ENCODE peak calls at places on chromosomes 3 and 15, in eight cellular contexts. U is uterus, S is ovary, J is IMR-90, P is breast epithelium, D is stomach, C is HCT116, A is spleen. F is an unnamed sample. For H3K36me3, the result is how much of the 10 kb centered on the place peaks cover.

GRCh38 chr15:52670087-52670486 is 9.1 kb downstream of the ATOSA start:
- DNase-seq in D (no peak), U (no peak), P (no peak), C (no peak), J (no peak), A (no peak), S (no peak), F (no peak)

GRCh38 chr3:157369712-157370447 is 66.8 kb upstream of the PTX3 start:
- DNase-seq in P (no peak), A (no peak), U (no peak), S (no peak), J (no peak), D (no peak), C (no peak), F (no peak)

GRCh38 chr3:127443581-127444375 is 146.8 kb downstream of the TPRA1 start:
- DNase-seq in J (no peak), S (no peak), P (no peak), U (no peak), A (peak), C (no peak), D (peak), F (no peak)

GRCh38 chr15:67843571-67844387 is 3.9 kb upstream of the RNU6-1 start:
- DNase-seq in J (peak), D (no peak), P (no peak), U (peak), A (no peak), C (no peak), S (peak), F (peak)

GRCh38 chr3:12170207-12170606 is 11.5 kb upstream of the TIMP4 start:
- DNase-seq in A (no peak), C (no peak), P (no peak), D (no peak), S (no peak), J (peak), U (no peak), F (no peak)

GRCh38 chr3:72295974-72296450 is 511.1 kb upstream of the PROK2 start:
- DNase-seq in D (no peak), P (no peak), S (no peak), A (no peak), J (no peak), C (no peak), U (no peak), F (no peak)

GRCh38 chr3:38519651-38520050 is 23.5 kb downstream of the EXOG start:
- DNase-seq in S (no peak), P (no peak), C (no peak), J (no peak), D (no peak), A (no peak), U (no peak), F (no peak)

GRCh38 chr15:35308802-35309201 is 223.7 kb upstream of the NANOGP8 start:
- DNase-seq in D (no peak), C (no peak), A (no peak), S (no peak), U (peak), P (no peak), J (peak), F (no peak)

GRCh38 chr15:61750271-61751084 is 309.8 kb downstream of the VPS13C start:
- DNase-seq in S (no peak), J (no peak), U (no peak), D (peak), C (no peak), P (peak), A (no peak), F (no peak)

GRCh38 chr15:96948981-96949380 is 618.5 kb downstream of the NR2F2 start:
- DNase-seq in S (no peak), D (no peak), J (no peak), A (no peak), P (no peak), C (no peak), U (no peak), F (no peak)

GRCh38 chr3:56747150-56747549 is 54.6 kb downstream of the ARHGEF3 start:
- DNase-seq in D (no peak), C (no peak), P (no peak), U (no peak), A (no peak), S (no peak), J (no peak), F (no peak)

GRCh38 chr3:6821411-6821810 is 39.5 kb upstream of the GRM7 start:
- DNase-seq in U (no peak), S (no peak), A (no peak), D (no peak), C (no peak), J (no peak), P (no peak), F (no peak)

GRCh38 chr3:151697496-151697895 is 36.2 kb upstream of the AADACL2 start:
- DNase-seq in J (no peak), C (no peak), P (no peak), S (no peak), D (no peak), A (no peak), U (no peak), F (no peak)

GRCh38 chr3:195735036-195735695 is 14.4 kb downstream of the MUC20 start:
- DNase-seq in U (no peak), P (no peak), C (no peak), D (no peak), A (no peak), J (no peak), S (no peak), F (no peak)

GRCh38 chr3:123628996-123629746 is 44.3 kb upstream of the HACD2 start:
- DNase-seq in C (no peak), D (no peak), A (no peak), J (no peak), S (no peak), P (no peak), U (no peak), F (no peak)

GRCh38 chr15:75884041-75884440 is 19.6 kb upstream of the FBXO22 start:
- DNase-seq in C (no peak), J (peak), P (no peak), D (no peak), S (no peak), U (no peak), A (no peak), F (no peak)

GRCh38 chr15:62769604-62770003 is 272.9 kb upstream of the TPM1 start:
- DNase-seq in U (no peak), D (no peak), A (no peak), P (no peak), C (peak), S (no peak), J (peak), F (no peak)

GRCh38 chr3:187274977-187275338 is 16.6 kb downstream of the MASP1 start:
- DNase-seq in J (no peak), S (no peak), A (no peak), P (peak), D (no peak), U (no peak), C (no peak), F (no peak)

GRCh38 chr3:148642616-148643015 is 55.1 kb upstream of the AGTR1 start:
- DNase-seq in S (no peak), P (no peak), D (no peak), U (no peak), C (no peak), J (peak), A (no peak), F (no peak)

GRCh38 chr3:105444725-105445124 is 78.0 kb downstream of the ALCAM start:
- DNase-seq in S (no peak), U (no peak), J (peak), P (no peak), A (no peak), D (no peak), C (no peak), F (no peak)

GRCh38 chr3:162391301-162391700 is 894.7 kb downstream of the OTOL1 start:
- DNase-seq in D (no peak), U (no peak), J (peak), A (no peak), S (no peak), P (no peak), C (no peak), F (no peak)

GRCh38 chr15:35437157-35437556 is 108.8 kb downstream of the DPH6 start:
- DNase-seq in C (peak), S (no peak), P (no peak), J (peak), D (no peak), U (no peak), A (no peak), F (no peak)

GRCh38 chr3:27680517-27681246 is 41.4 kb downstream of the EOMES start:
- DNase-seq in D (no peak), C (no peak), P (no peak), A (no peak), J (no peak), S (no peak), U (no peak), F (peak)

GRCh38 chr3:12155833-12156232 is 2.9 kb downstream of the TIMP4 start:
- DNase-seq in C (peak), A (no peak), S (no peak), D (no peak), P (no peak), J (peak), U (no peak), F (peak)

GRCh38 chr3:135238866-135239434 is 443.9 kb downstream of the EPHB1 start:
- DNase-seq in J (no peak), S (no peak), A (no peak), D (no peak), U (no peak), C (no peak), P (no peak), F (no peak)

GRCh38 chr3:174862666-174863065 is 3.5 kb downstream of the NAALADL2 start:
- DNase-seq in C (no peak), A (no peak), D (peak), P (no peak), U (no peak), S (no peak), J (peak), F (no peak)

GRCh38 chr3:48143567-48143966 is 44.6 kb downstream of the CDC25A start:
- DNase-seq in J (no peak), C (no peak), P (no peak), D (no peak), A (no peak), U (no peak), S (no peak), F (no peak)

GRCh38 chr3:177498037-177498857 is 301.0 kb upstream of the TBL1XR1 start:
- DNase-seq in U (no peak), D (peak), A (no peak), P (no peak), C (no peak), J (peak), S (no peak), F (peak)

DNA sequence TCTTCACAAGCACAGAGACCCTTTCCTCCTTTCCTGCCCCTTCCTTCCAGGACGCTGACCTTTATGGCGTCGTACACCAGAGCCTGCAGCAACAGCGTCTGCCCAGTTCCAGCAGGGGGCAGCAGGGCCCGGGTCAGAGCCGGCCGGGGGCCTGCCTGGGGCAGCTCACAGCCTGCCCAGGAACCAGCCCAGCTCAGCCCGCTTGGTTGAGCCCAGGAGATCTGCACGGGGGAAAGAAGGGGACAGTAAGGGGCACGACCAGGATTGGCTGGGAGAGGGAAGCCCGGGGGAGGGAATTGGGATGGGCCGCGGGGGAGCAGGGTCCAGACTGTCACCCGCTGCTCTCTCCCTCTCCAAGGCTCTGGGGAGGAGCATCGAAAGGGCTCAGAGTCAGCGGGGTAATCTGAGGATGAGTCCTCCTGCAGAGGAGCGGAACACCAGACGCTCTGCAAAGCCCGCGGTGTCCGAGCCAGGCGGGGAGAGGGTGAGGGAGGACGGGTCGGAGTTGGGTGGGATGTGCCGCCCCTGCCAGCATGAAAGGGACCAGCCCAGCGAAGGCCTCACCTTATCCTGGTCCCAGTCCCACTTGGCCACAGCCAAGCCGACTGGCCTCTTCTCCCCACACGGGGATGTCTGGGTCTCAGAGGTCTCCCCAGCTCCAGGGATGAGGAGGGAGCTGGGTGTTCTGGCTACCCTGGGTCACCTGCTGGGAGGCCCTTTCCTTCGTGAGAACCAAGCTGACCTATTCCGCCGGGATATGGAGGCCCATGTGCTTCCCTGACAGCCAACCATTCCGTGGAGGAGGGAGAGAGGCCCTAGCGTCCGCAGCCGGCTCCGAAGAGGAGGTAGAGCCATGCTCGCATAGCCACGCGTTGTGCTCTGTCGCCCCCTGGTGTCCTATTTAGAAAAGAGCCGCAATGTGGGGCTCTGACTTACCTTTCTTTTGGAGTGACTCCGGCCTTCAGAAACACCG is 7.4 kb upstream of the IGDCC3 start:
- DNase-seq in C (peak), J (peak), U (peak), S (peak), P (peak), D (peak), A (peak), F (peak)
- TF ChIP-seq POLR2A in C (no peak), J (no peak), U (no peak), S (no peak), P (no peak), D (no peak), A (no peak), F (peak)

DNA sequence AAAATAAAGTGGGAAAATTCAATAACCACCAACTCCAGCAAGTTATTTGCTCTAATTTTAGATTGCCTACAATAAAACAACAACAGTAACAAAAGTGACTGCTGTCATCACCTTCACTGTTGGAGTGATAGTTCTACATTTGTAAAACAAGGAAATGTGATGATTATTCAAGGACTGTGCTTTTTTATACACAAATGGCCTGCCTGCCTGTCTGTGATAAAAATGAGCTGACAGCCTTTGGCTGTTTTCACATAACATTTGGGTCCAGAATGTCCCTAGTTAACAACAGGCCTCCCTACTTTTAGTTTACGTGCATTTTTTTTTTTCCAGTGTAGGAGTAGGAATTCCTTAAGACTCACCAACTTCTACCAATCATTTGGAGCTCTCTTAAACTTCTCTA is 768.8 kb downstream of the PDCD6IP start:
- DNase-seq in A (no peak), C (no peak), U (no peak), S (no peak), J (no peak), P (no peak), D (no peak), F (no peak)
- H3K27ac ChIP-seq in A (no peak), C (no peak), U (no peak), S (no peak), J (no peak), P (no peak), D (no peak), F (no peak)

DNA sequence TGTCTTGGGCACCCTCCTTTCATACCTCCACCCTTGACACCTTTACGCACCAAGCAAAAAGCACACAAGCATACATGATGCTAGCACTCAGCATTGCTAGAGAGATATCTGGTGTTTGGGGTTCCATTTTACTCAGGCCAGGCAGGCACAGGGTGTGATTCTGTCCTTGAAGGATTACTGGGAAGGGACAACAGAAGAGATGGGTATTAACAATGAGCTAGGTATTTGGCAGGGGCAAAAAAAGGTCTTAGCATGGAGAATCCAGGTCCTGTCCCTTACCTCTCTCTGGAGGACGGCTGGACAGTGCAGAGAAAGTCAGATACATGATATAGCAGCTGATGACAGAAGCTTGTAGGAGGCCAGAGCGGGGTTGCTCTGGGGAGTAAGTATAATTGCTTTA is 3.5 kb downstream of the SERINC4 start:
- DNase-seq in A (no peak), C (no peak), D (no peak), P (no peak), S (no peak), J (no peak), U (no peak), F (no peak)
- H3K36me3 ChIP-seq in A (under half), C (under half), D (half or more), P (under half), S (under half), J (half or more), U (under half), F (under half)

GRCh38 chr3:112640864-112641751 is at the start of gene CCDC80:
- DNase-seq in P (no peak), U (peak), D (no peak), A (no peak), C (peak), J (peak), S (peak), F (peak)
- TF ChIP-seq POLR2A in P (no peak), U (no peak), D (no peak), A (no peak), C (peak), J (peak), S (peak), F (peak)

DNA sequence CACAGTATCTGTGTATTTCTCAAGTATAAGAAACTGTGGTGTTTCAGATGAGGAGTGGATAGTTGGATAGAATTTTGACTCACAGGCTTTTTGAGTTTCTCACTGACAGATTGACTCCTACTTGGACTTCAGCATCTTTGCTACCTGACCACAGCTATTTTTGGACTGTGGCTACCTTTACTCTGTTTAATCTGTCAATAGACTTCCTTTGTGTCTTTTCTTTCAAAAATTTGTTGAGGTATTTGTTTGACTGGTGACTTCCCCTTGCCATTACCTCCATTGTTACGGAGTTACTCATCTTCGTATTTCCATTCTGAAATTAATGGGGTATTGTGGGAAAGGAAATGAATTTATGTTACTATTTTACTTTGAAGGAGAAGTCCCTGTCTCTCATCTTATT is 123.8 kb downstream of the AGBL1 start:
- DNase-seq in C (no peak), A (no peak), P (no peak), J (no peak), S (no peak), D (no peak), U (no peak), F (no peak)
- H3K27ac ChIP-seq in C (no peak), A (no peak), P (no peak), J (no peak), S (no peak), D (no peak), U (no peak), F (no peak)

GRCh38 chr15:64122936-64123351 is 27.2 kb downstream of the SNX1 start:
- DNase-seq in A (no peak), P (no peak), U (no peak), S (no peak), D (no peak), C (no peak), J (no peak), F (no peak)
- H3K36me3 ChIP-seq in A (half or more), P (under half), U (under half), S (under half), D (half or more), C (under half), J (under half), F (half or more)